ENCODE peak calls at places on chromosomes 7 and 10, in eight cellular contexts. S, L, N, W, R, T, I and U are unnamed samples.

GRCh38 chr7:80634505-80634904 is 3.9 kb upstream of the CD36 start:
- DNase-seq in W (no peak), R (no peak), S (no peak), T (no peak), N (peak; percentile 92), I (peak; percentile 37), L (no peak), U (no peak)

GRCh38 chr10:93221521-93221920 is 147.8 kb downstream of the CYP26A1 start:
- DNase-seq in L (no peak), W (no peak), I (no peak), R (no peak), T (no peak), S (no peak), N (no peak), U (no peak)

GRCh38 chr10:63573068-63573697 is 52.0 kb downstream of the REEP3 start:
- DNase-seq in W (no peak), S (no peak), T (no peak), L (no peak), R (no peak), I (no peak), N (peak; percentile 76), U (no peak)

GRCh38 chr10:5615263-5615820 is 51.1 kb downstream of the ASB13 start:
- DNase-seq in N (peak; percentile 62), W (no peak), T (no peak), S (no peak), L (no peak), I (no peak), R (no peak), U (no peak)

GRCh38 chr10:87878664-87879459 is 15.4 kb downstream of the PTEN start:
- DNase-seq in N (no peak), I (no peak), R (no peak), T (no peak), W (no peak), L (no peak), S (no peak), U (no peak)

GRCh38 chr7:115387168-115387567 is 465.3 kb downstream of the MDFIC start:
- DNase-seq in L (no peak), R (no peak), I (no peak), W (no peak), N (no peak), S (no peak), T (no peak), U (no peak)

GRCh38 chr10:110008518-110009339 is 945 bp downstream of the ADD3 start:
- DNase-seq in S (no peak), T (peak; percentile 38), R (peak; percentile 39), N (no peak), W (no peak), I (no peak), L (peak; percentile 61), U (no peak)

GRCh38 chr10:110859206-110859946 is 12.4 kb upstream of the PDCD4 start:
- DNase-seq in S (no peak), I (no peak), R (no peak), L (no peak), N (no peak), T (no peak), W (no peak), U (no peak)

GRCh38 chr10:91617073-91617580 is 15.7 kb downstream of the PPP1R3C start:
- DNase-seq in W (no peak), S (no peak), N (peak; percentile 95), I (no peak), L (no peak), R (peak; percentile 55), T (no peak), U (no peak)

GRCh38 chr7:45153238-45153637 is 4.4 kb upstream of the RAMP3 start:
- DNase-seq in W (no peak), I (no peak), R (no peak), N (no peak), L (no peak), T (no peak), S (no peak), U (no peak)

GRCh38 chr7:1852781-1853618 is 182.9 kb downstream of the ELFN1 start:
- DNase-seq in S (no peak), I (no peak), L (no peak), N (no peak), W (no peak), R (no peak), T (no peak), U (no peak)

GRCh38 chr10:8674230-8674629 is 619.7 kb downstream of the GATA3 start:
- DNase-seq in S (no peak), N (no peak), L (no peak), R (no peak), W (no peak), I (no peak), T (no peak), U (no peak)

GRCh38 chr10:89978081-89978480 is 276.7 kb downstream of the KIF20B start:
- DNase-seq in W (no peak), I (no peak), N (no peak), T (no peak), R (no peak), S (no peak), L (no peak), U (no peak)

GRCh38 chr10:80443531-80443974 is 10.6 kb upstream of the TSPAN14 start:
- DNase-seq in R (no peak), L (peak; percentile 17), W (no peak), N (peak; percentile 44), T (no peak), I (peak; percentile 28), S (no peak), U (no peak)

GRCh38 chr10:21989453-21990154 is 13.9 kb downstream of the DNAJC1 start:
- DNase-seq in W (no peak), R (peak; percentile 32), L (peak; percentile 39), T (no peak), I (peak; percentile 62), N (peak; percentile 86), S (peak; percentile 15), U (peak; percentile 69)

GRCh38 chr10:131245475-131246059 is 66.0 kb downstream of the TCERG1L start:
- DNase-seq in T (no peak), W (no peak), L (no peak), I (no peak), R (no peak), S (no peak), N (no peak), U (no peak)

GRCh38 chr7:142240546-142240945 is 17.3 kb downstream of the PRSS58 start:
- DNase-seq in I (no peak), N (no peak), L (no peak), S (no peak), R (no peak), T (no peak), W (no peak), U (no peak)

GRCh38 chr7:155509725-155510551 is 36.4 kb downstream of the CNPY1 start:
- DNase-seq in R (no peak), T (no peak), W (no peak), I (no peak), L (no peak), N (no peak), S (no peak), U (no peak)

GRCh38 chr7:132065193-132065972 is 509.0 kb upstream of the PODXL start:
- DNase-seq in N (peak; percentile 96), T (no peak), W (peak; percentile 18), S (no peak), L (peak; percentile 30), R (peak; percentile 48), I (peak; percentile 95), U (peak; percentile 40)

GRCh38 chr7:149529136-149529718 is 31.6 kb upstream of the ZNF746 start:
- DNase-seq in L (no peak), N (peak; percentile 11), I (no peak), S (no peak), W (no peak), T (no peak), R (no peak), U (no peak)

GRCh38 chr7:158602905-158603772 is 15.5 kb upstream of the PTPRN2 start:
- DNase-seq in R (no peak), S (no peak), N (peak; percentile 69), T (no peak), I (no peak), W (no peak), L (no peak), U (no peak)